ENCODE peak calls at places on chromosome 5, in nine cellular contexts. T is HCT116, Q is cardiac muscle cell, Y is A549, W is BE2C, Z is GM13977, P is pancreas, S is psoas muscle, K is heart left ventricle. G is an unnamed sample.

GRCh38 chr5:115543931-115544370 is 624 bp downstream of the FEM1C start:
- DNase-seq in W (peak; percentile 28), T (no peak), Q (peak; percentile 67), S (peak; percentile 63), Z (peak; percentile 44), P (peak; percentile 62), K (peak; percentile 42), Y (peak; percentile 23), G (peak; percentile 33)

GRCh38 chr5:113232667-113233066 is 202.1 kb downstream of the TSSK1B start:
- DNase-seq in Z (no peak), W (no peak), S (no peak), P (no peak), Q (peak; percentile 53), Y (no peak), K (peak; percentile 42), T (no peak), G (no peak)

GRCh38 chr5:15929616-15930303 is 249.8 kb downstream of the MARCHF11 start:
- DNase-seq in W (no peak), Z (no peak), Q (peak; percentile 90), Y (no peak), K (no peak), T (no peak), P (no peak), S (no peak), G (no peak)

GRCh38 chr5:179186801-179187200 is 126.6 kb downstream of the ZNF354C start:
- DNase-seq in K (peak; percentile 6), Q (no peak), P (no peak), Y (no peak), T (no peak), S (peak; percentile 26), W (no peak), Z (no peak), G (no peak)

GRCh38 chr5:6592611-6593010 is 40.2 kb downstream of the NSUN2 start:
- DNase-seq in W (no peak), S (no peak), K (no peak), Q (no peak), Y (no peak), T (no peak), Z (no peak), P (no peak), G (no peak)

GRCh38 chr5:10475931-10476687 is 34.4 kb downstream of the ROPN1L start:
- DNase-seq in Q (no peak), T (no peak), K (no peak), P (no peak), S (peak; percentile 12), Y (no peak), W (no peak), Z (no peak), G (no peak)

GRCh38 chr5:109743770-109744212 is 54.1 kb downstream of the MAN2A1 start:
- DNase-seq in Y (peak; percentile 69), W (no peak), P (no peak), K (peak; percentile 29), T (no peak), Q (peak; percentile 79), S (no peak), Z (no peak), G (no peak)

GRCh38 chr5:66945389-66946349 is 250.9 kb downstream of the CD180 start:
- DNase-seq in Z (peak; percentile 16), W (no peak), T (no peak), P (no peak), Y (no peak), S (no peak), K (no peak), Q (no peak), G (no peak)

GRCh38 chr5:180609386-180609785 is 18.1 kb upstream of the SCGB3A1 start:
- DNase-seq in K (no peak), Q (no peak), T (no peak), W (no peak), Y (no peak), Z (no peak), S (no peak), P (no peak), G (no peak)

GRCh38 chr5:119896851-119897536 is 267.6 kb downstream of the FAM170A start:
- DNase-seq in W (no peak), P (no peak), K (no peak), Q (no peak), S (no peak), T (no peak), Z (no peak), Y (no peak), G (no peak)

GRCh38 chr5:180080670-180081280 is 9.2 kb upstream of the RNF130 start:
- DNase-seq in K (no peak), Y (no peak), W (no peak), T (no peak), P (no peak), S (no peak), Q (no peak), Z (no peak), G (no peak)

GRCh38 chr5:179806250-179807045 is at the start of gene MGAT4B:
- DNase-seq in Q (peak; percentile 83), K (peak; percentile 78), Y (peak; percentile 78), Z (peak; percentile 96), P (peak; percentile 80), W (peak; percentile 78), T (no peak), S (peak; percentile 85), G (peak; percentile 75)

GRCh38 chr5:138867011-138867410 is 8.1 kb downstream of the LRRTM2 start:
- DNase-seq in Z (no peak), Y (no peak), P (no peak), K (no peak), W (no peak), Q (no peak), S (no peak), T (no peak), G (no peak)
- TF ChIP-seq CTCF in Z (no peak), Y (no peak), P (no peak), K (no peak), W (no peak), Q (no peak), S (no peak), T (no peak), G (no peak)

DNA sequence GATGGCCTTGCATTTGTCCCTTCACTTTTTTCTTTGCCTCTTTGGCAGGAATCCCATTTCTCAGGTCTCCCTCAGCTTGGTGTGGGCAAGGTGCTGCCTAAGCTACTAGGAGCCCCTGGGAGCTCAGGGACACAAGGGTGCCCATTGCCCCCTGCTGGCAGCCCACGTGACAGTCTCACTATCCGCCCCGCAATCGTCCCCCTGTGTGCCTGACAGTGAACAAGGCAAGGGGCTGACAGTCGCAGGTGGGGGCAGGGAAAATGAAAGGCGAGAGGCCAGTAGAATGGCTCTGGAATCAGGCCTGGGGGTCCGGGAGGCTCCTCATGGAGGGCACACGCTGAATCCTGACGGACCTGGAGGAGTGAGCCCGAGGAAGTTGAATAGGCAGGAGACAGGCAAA is 2.0 kb upstream of the PCDH12 start:
- DNase-seq in T (no peak), Q (no peak), W (peak; percentile 62), S (no peak), K (no peak), Y (no peak), P (no peak), Z (no peak), G (peak; percentile 36)
- TF ChIP-seq CTCF in T (peak; percentile 59), Q (peak; percentile 33), W (peak; percentile 56), S (no peak), K (peak; percentile 20), Y (no peak), P (no peak), Z (peak; percentile 37), G (no peak)

DNA sequence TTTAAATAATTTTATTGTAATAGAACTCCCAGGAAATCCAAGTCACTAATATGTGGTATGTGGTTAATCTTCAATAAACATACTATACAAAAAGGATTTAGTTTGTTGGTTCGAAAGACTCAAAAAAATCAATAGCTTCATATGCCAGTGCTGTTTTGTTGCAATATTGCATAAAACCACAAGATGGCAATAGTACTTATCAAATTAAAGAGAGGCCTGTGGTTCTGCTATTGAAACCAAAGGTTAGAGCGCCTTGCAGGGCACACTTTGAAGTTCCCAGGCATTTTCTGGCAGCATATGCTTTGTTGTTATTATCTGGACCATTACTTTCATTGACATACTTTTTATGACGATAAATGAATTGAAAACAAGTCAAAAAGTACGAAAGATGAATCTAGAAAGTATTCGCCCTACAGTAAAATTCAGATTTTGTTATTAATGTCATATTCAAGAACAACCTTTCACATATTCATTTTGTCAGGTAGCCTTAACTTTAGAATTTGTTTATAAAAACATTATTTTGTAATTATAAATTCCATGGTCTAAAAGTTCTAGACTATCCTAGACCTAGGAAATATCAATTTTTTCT is 316.3 kb downstream of the MCTP1 start:
- DNase-seq in W (peak; percentile 51), Y (peak; percentile 71), P (peak; percentile 16), K (no peak), T (peak; percentile 69), Z (peak; percentile 33), Q (peak; percentile 78), S (no peak), G (no peak)
- TF ChIP-seq CTCF in W (peak; percentile 71), Y (peak; percentile 87), P (peak; percentile 66), K (peak; percentile 65), T (peak; percentile 75), Z (peak; percentile 60), Q (peak; percentile 70), S (peak; percentile 61), G (peak; percentile 84)

GRCh38 chr5:142170254-142170953 is 61.8 kb downstream of the NDFIP1 start:
- DNase-seq in T (no peak), W (peak; percentile 40), K (no peak), Z (no peak), P (no peak), S (no peak), Y (no peak), Q (no peak), G (no peak)

GRCh38 chr5:142166754-142167153 is 58.2 kb downstream of the NDFIP1 start:
- DNase-seq in Q (no peak), W (no peak), K (no peak), Z (no peak), T (no peak), Y (no peak), S (no peak), P (no peak), G (no peak)

GRCh38 chr5:142168365-142168764 is 59.8 kb downstream of the NDFIP1 start:
- DNase-seq in Y (no peak), W (no peak), K (no peak), Q (no peak), P (no peak), T (no peak), Z (no peak), S (no peak), G (no peak)

GRCh38 chr5:142164315-142164714 is 55.7 kb downstream of the NDFIP1 start:
- DNase-seq in T (no peak), S (no peak), Z (no peak), P (no peak), K (no peak), W (no peak), Q (no peak), Y (no peak), G (no peak)

DNA sequence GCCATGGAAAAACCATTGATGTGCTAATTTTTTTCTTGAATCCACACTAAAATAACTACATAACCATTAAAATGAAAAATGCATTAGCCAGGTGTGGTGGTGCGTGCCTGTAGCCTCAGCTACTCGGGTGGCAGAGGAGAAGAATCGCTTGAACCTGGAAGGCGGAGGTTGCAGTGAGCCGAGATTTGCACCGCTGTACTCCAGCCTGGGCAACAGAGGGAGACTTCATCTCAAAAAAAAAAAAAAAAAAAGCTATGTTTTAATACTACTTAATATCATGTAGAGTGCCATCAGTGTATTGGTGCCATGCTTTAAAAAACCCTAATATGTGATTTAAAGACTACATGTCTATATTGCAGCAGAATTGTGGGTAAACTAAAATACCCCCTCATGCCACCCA is 58.9 kb downstream of the NDFIP1 start:
- DNase-seq in Z (no peak), Y (peak; percentile 18), T (no peak), W (no peak), S (no peak), K (no peak), Q (no peak), P (no peak), G (no peak)
- TF ChIP-seq CTCF in Z (no peak), Y (no peak), T (peak; percentile 55), W (peak; percentile 21), S (no peak), K (no peak), Q (no peak), P (no peak), G (no peak)

GRCh38 chr5:167708449-167708848 is 583.0 kb upstream of the WWC1 start:
- DNase-seq in T (no peak), Y (peak; percentile 32), W (no peak), S (no peak), K (no peak), Q (no peak), Z (no peak), P (no peak), G (no peak)
- TF ChIP-seq CTCF in T (no peak), Y (no peak), W (no peak), S (no peak), K (no peak), Q (no peak), Z (no peak), P (no peak), G (no peak)